ENCODE peak calls at places on chromosomes 16 and 17, in four cellular contexts. E is HepG2, R is body of pancreas, S is uterus. M is an unnamed sample. For H3K9me3, the result is how much of the 10 kb centered on the place peaks cover.

GRCh38 chr17:149897-150575 is 12.7 kb downstream of the SCGB1C2 start:
- DNase-seq in E (no peak), R (peak), S (no peak), M (peak)

GRCh38 chr17:77581480-77581879 is 377.0 kb upstream of the TNRC6C start:
- DNase-seq in E (no peak), R (no peak), S (no peak), M (no peak)

GRCh38 chr17:44559288-44560249 is 2.3 kb downstream of the FZD2 start:
- DNase-seq in E (no peak), R (no peak), S (no peak), M (no peak)

GRCh38 chr16:21722771-21723460 is 59.1 kb downstream of the OTOA start:
- DNase-seq in E (no peak), R (no peak), S (no peak), M (no peak)

GRCh38 chr17:64174686-64175456 is 44.9 kb upstream of the ERN1 start:
- DNase-seq in E (no peak), R (peak), S (no peak), M (peak)

GRCh38 chr16:71348262-71349085 is 10.0 kb upstream of the CALB2 start:
- DNase-seq in E (no peak), R (no peak), S (no peak), M (no peak)

GRCh38 chr17:33234930-33235685 is 58.0 kb downstream of the ASIC2 start:
- DNase-seq in E (no peak), R (peak), S (peak), M (no peak)

GRCh38 chr17:79622201-79622601 is 11.3 kb upstream of the RBFOX3 start:
- DNase-seq in E (no peak), R (no peak), S (peak), M (no peak)

GRCh38 chr16:81715358-81716196 is 63.5 kb upstream of the PLCG2 start:
- DNase-seq in E (no peak), R (no peak), S (no peak), M (no peak)

GRCh38 chr17:28173071-28173561 is 130.6 kb downstream of the NLK start:
- DNase-seq in E (no peak), R (no peak), S (no peak), M (no peak)

GRCh38 chr17:44960654-44961053 is 7.4 kb downstream of the C1QL1 start:
- DNase-seq in E (no peak), R (no peak), S (no peak), M (no peak)

GRCh38 chr17:74825003-74825627 is 34.6 kb downstream of the GRIN2C start:
- DNase-seq in E (no peak), R (no peak), S (no peak), M (no peak)

GRCh38 chr17:75565066-75565465 is 22.5 kb upstream of the MYO15B start:
- DNase-seq in E (no peak), R (no peak), S (no peak), M (no peak)

GRCh38 chr17:1074886-1075665 is 78.1 kb downstream of the TIMM22 start:
- DNase-seq in E (no peak), R (no peak), S (no peak), M (no peak)

GRCh38 chr17:40373999-40374398 is 9.5 kb upstream of the GJD3 start:
- DNase-seq in E (no peak), R (no peak), S (no peak), M (no peak)

GRCh38 chr16:47493358-47494337 is 32.5 kb downstream of the PHKB start:
- DNase-seq in E (no peak), R (no peak), S (no peak), M (no peak)

GRCh38 chr17:71792966-71793365 is 327.9 kb upstream of the SOX9 start:
- DNase-seq in E (no peak), R (no peak), S (no peak), M (no peak)

GRCh38 chr17:4566785-4567184 is 6.4 kb upstream of the GGT6 start:
- DNase-seq in E (peak), R (peak), S (no peak), M (no peak)

GRCh38 chr16:65083181-65083845 is 38.5 kb downstream of the CDH11 start:
- DNase-seq in E (no peak), R (no peak), S (no peak), M (no peak)

GRCh38 chr17:161481-161880 is 20.0 kb downstream of the DOC2B start:
- DNase-seq in E (no peak), R (no peak), S (no peak), M (no peak)

GRCh38 chr16:80369138-80369537 is 171.7 kb upstream of the DYNLRB2 start:
- DNase-seq in E (no peak), R (no peak), S (no peak), M (no peak)

GRCh38 chr16:11586856-11587642 is at the start of gene LITAF:
- DNase-seq in E (no peak), R (peak), S (peak), M (peak)

GRCh38 chr16:73326770-73327470 is 279.0 kb upstream of the ZFHX3 start:
- DNase-seq in E (peak), R (no peak), S (no peak), M (no peak)

DNA sequence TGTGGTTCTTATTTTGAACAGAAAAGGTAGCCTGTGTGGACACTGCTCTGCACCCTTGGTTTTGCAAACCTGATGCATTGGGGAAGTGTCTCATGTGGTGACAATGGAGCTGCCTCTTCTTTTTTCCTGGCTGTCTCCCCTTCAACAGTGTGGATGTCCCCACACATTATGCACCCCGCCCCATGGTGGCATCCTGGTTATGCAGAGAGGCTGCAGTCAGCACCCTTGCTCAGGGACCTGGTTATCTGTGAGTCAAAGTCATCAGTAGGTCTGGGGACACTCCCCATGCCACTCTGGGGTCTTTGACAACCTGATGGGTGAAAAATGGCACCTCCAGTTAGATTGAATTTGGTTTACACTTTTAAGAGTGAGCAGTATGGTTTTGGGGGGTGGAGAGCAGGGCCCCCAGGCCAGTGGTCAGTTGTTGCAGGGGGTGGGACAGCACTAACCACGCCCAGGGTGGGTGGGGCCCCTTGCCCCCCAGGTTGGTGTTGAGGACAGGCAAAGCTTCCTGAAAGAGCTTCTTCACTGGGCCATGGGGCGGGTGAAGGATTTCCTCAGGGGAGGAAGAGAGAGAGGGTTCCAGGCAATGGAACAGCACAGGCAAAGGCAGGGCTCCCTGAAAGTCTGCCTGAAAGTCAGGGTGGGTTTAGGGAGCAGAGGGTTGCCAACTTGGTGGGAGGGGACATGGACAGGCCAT is 24.6 kb upstream of the KCNJ12 start:
- DNase-seq in E (no peak), R (no peak), S (no peak), M (no peak)
- H3K9me3 ChIP-seq in E (under half), R (under half), S (under half), M (under half)

GRCh38 chr16:75618782-75619181 is 4.3 kb downstream of the ADAT1 start:
- DNase-seq in E (no peak), R (no peak), S (no peak), M (no peak)

GRCh38 chr16:75620326-75621169 is 2.5 kb downstream of the ADAT1 start:
- DNase-seq in E (no peak), R (no peak), S (no peak), M (no peak)

GRCh38 chr16:75622762-75623605 is at the start of gene ADAT1:
- DNase-seq in E (peak), R (peak), S (peak), M (peak)

GRCh38 chr16:75624921-75625334 is 1.8 kb upstream of the ADAT1 start:
- DNase-seq in E (peak), R (no peak), S (no peak), M (no peak)

DNA sequence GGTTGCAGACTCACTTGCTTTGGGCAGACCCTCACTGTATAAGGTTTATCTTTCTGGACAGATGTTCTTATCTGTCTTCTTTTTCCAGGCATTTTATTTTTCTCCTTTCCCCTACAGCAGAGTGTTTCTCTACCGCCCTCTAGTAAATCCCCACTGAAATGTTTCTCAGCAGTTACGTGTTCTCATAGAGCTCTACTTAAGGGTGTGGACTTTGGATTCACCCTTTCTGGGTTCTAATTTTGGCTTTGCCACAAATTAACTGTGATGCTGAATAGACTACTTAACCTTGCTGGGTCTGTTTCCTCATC is 2.0 kb downstream of the ADAT1 start:
- DNase-seq in E (peak), R (no peak), S (no peak), M (no peak)
- TF ChIP-seq CTCF in E (peak), R (no peak), S (no peak), M (no peak)

GRCh38 chr17:10550014-10550413 is 556 bp upstream of the MYH2 start:
- DNase-seq in E (no peak), R (no peak), S (no peak), M (no peak)

GRCh38 chr17:10547351-10547750 is 2.1 kb downstream of the MYH2 start:
- DNase-seq in E (no peak), R (no peak), S (no peak), M (no peak)

GRCh38 chr17:10549108-10549842 is at the start of gene MYH2:
- DNase-seq in E (no peak), R (no peak), S (no peak), M (no peak)
- TF ChIP-seq POLR2A in E (no peak), R (no peak), S (no peak), M (no peak)

DNA sequence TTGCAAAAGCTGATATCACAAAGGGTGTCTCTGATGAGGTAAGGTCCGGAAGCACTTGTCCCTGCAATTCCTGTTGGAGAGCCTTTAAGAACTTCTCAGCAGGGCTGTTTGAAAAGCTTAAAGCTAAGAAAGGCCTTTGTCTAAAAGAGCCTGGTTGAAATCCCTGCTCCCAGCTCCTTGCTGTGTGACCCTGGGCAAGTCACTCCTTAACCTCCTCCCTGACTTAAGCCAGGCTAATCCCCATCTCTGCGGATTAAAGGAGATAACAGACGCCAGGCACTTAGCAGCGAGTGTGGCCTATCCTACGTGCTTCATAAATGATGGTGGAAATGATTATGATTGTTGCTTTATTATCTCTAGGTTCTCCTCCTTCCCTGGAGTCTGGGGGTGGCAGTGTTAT is 368.0 kb upstream of the RBFOX1 start:
- DNase-seq in E (no peak), R (no peak), S (no peak), M (no peak)
- H3K9me3 ChIP-seq in E (under half), R (under half), S (under half), M (under half)

GRCh38 chr16:85607796-85608514 is 5.2 kb upstream of the GSE1 start:
- DNase-seq in E (no peak), R (no peak), S (no peak), M (no peak)
- TF ChIP-seq CTCF in E (no peak), R (no peak), S (no peak), M (no peak)

GRCh38 chr16:27312580-27313421 is 973 bp upstream of the IL4R start:
- DNase-seq in E (no peak), R (no peak), S (no peak), M (no peak)

GRCh38 chr16:27311897-27312303 is 1.9 kb upstream of the IL4R start:
- DNase-seq in E (no peak), R (no peak), S (peak), M (no peak)

GRCh38 chr16:27314986-27315332 is 1.2 kb downstream of the IL4R start:
- DNase-seq in E (no peak), R (no peak), S (no peak), M (no peak)

GRCh38 chr16:27314161-27314723 is 468 bp downstream of the IL4R start:
- DNase-seq in E (peak), R (peak), S (peak), M (no peak)

DNA sequence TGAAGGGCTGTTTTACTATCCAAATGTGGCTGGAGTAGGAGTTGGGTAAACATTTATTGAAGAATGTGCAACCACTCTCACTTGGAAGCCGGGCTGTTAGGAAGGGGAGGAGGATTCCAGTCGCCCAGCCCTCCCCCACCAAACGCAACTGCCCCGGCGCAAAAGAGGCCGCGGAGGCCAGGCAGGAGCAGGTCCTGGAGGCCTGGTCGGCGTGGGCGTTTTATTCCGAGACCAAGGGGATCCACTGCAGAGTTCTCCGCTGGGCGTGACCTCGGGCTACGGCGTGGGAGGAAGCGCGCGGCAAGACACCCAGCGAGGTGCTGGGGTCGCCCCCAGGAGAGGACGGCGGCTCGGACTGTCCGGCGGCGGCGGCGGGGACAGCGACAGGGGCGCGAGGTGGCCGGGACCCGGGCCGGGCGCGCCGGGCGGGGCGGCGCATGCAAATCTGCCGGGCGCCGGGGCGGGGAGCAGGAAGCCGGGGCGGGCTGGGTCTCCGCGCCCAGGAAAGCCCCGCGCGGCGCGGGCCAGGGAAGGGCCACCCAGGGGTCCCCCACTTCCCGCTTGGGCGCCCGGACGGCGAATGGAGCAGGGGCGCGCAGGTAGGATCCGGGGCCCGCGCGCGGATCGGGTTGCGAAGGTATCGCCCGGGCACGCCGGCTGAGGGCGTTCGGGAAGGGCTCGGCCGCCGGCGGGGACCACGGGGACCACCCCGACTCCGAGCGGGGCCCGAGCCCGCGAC is at the start of gene IL4R:
- DNase-seq in E (peak), R (peak), S (peak), M (no peak)
- TF ChIP-seq POLR2A in E (peak), R (peak), S (peak), M (peak)

DNA sequence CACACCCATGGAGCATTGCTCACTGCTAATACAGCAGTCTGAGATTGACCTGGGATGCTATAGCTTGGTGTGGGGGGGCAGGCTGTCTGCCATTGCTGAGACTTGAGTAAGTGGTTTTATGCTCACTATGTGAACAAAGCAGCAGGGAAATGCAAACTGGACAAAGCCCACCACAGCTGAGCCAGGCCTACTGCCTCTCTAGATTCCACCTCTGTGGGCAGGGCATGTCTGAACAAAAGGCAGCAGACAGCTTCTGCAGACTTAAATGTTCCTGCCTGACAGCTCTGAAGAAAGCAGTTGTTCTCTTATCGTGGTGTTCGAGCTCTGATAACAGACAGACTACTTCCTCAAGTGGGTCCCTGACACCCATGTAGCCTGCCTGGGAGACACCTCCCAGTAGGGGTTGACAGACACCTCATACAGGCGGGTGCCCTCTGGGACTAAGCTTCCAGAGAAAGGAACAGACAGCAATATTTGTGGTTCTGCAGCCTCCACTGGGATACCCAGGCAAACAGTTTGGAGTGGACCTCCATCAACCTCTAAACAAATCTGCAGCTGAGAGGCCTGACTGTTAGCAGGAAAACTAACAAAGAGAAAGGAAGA is 2204.8 kb downstream of the TP53TG3F start:
- DNase-seq in E (no peak), R (no peak), S (no peak), M (no peak)
- H3K9me3 ChIP-seq in E (half or more), R (under half), S (under half), M (under half)

GRCh38 chr17:69405096-69405495 is 9.4 kb upstream of the MAP2K6 start:
- DNase-seq in E (no peak), R (no peak), S (no peak), M (no peak)

GRCh38 chr17:69406906-69407305 is 7.6 kb upstream of the MAP2K6 start:
- DNase-seq in E (no peak), R (no peak), S (no peak), M (no peak)

GRCh38 chr17:69402052-69402451 is 12.4 kb upstream of the MAP2K6 start:
- DNase-seq in E (peak), R (no peak), S (no peak), M (no peak)

GRCh38 chr17:69401251-69401650 is 13.2 kb upstream of the MAP2K6 start:
- DNase-seq in E (no peak), R (no peak), S (no peak), M (no peak)

DNA sequence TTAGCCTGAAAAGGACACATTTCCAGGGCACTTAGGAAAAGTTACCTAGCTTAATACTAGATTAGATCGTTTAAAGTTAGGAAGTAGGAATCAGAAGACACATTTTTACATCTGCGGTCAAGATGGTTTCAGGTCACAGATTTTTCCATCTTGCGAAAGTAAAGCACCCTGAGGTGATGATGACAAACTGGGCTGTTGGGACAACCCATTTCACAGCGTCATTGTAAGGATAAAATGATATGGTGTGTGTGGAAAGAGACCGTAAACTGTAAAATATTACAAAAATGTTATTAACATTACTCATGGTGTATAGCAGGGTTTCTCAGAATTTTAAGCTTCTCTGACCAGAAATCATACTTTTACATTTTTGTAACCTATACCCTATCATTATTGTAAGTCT is 10.1 kb upstream of the MAP2K6 start:
- DNase-seq in E (no peak), R (no peak), S (no peak), M (no peak)
- TF ChIP-seq CTCF in E (no peak), R (no peak), S (no peak), M (no peak)

M was measured in gastrocnemius medialis.